ENCODE peak calls at places on chromosomes 11 and 22, in eight cellular contexts. E, A, U, Q, M, S, K and L are unnamed samples.

GRCh38 chr22:41197046-41197807 is 7.9 kb upstream of the L3MBTL2 start:
- DNase-seq in E (peak), K (no peak), S (peak), Q (peak), M (peak), U (peak), A (peak), L (peak)

GRCh38 chr11:130459521-130459920 is 11.1 kb downstream of the ADAMTS15 start:
- DNase-seq in K (no peak), S (no peak), E (no peak), A (no peak), M (no peak), Q (no peak), U (no peak), L (no peak)

GRCh38 chr11:120710354-120711187 is 199.0 kb downstream of the GRIK4 start:
- DNase-seq in S (peak), A (peak), E (peak), M (no peak), Q (peak), K (no peak), U (no peak), L (peak)

GRCh38 chr22:41598891-41599635 is 9.4 kb upstream of the PMM1 start:
- DNase-seq in K (no peak), Q (no peak), U (no peak), E (no peak), A (no peak), S (no peak), M (no peak), L (no peak)

GRCh38 chr22:46256358-46256958 is 6.4 kb upstream of the CDPF1 start:
- DNase-seq in Q (peak), A (no peak), M (no peak), S (no peak), U (no peak), E (no peak), K (no peak), L (peak)

GRCh38 chr11:76194872-76195668 is 11.2 kb downstream of the WNT11 start:
- DNase-seq in S (no peak), M (no peak), E (no peak), Q (peak), U (no peak), A (no peak), K (no peak), L (no peak)

GRCh38 chr11:10990160-10990559 is 132.3 kb upstream of the ZBED5 start:
- DNase-seq in M (no peak), U (no peak), Q (no peak), E (no peak), A (peak), S (no peak), K (no peak), L (no peak)

GRCh38 chr22:46300491-46300890 is 3.8 kb downstream of the GTSE1 start:
- DNase-seq in U (no peak), K (no peak), M (no peak), S (no peak), Q (no peak), E (no peak), A (no peak), L (no peak)

GRCh38 chr11:1931326-1931725 is 11.8 kb downstream of the TNNT3 start:
- DNase-seq in M (no peak), A (no peak), U (no peak), K (no peak), E (peak), S (no peak), Q (no peak), L (no peak)